ENCODE peak calls at places on chromosomes 16 and 17, in four cellular contexts. One of them, this sample, is unnamed.

GRCh38 chr16:27417047-27417671 is 15.2 kb downstream of the IL21R start:
- DNase-seq in HepG2: no peak
- DNase-seq in H1: no peak
- DNase-seq in GM12878: no peak
- DNase-seq in this sample: no peak

GRCh38 chr16:1787322-1788094 is 4.7 kb downstream of the NUBP2 start:
- DNase-seq in H1: no peak
- DNase-seq in GM12878: no peak
- DNase-seq in HepG2: no peak
- DNase-seq in this sample: no peak

GRCh38 chr17:33520404-33521032 is 227.4 kb upstream of the ASIC2 start:
- DNase-seq in H1: peak; percentile 33
- DNase-seq in GM12878: no peak
- DNase-seq in HepG2: peak; percentile 23
- DNase-seq in this sample: peak; percentile 83

GRCh38 chr16:12392585-12393089 is 411.1 kb downstream of the CPPED1 start:
- DNase-seq in HepG2: no peak
- DNase-seq in H1: no peak
- DNase-seq in GM12878: no peak
- DNase-seq in this sample: no peak

GRCh38 chr17:2337152-2337810 is at the start of gene SGSM2:
- DNase-seq in H1: no peak
- DNase-seq in HepG2: peak; percentile 42
- DNase-seq in GM12878: no peak
- DNase-seq in this sample: peak; percentile 98

GRCh38 chr16:20300312-20301097 is 26.8 kb downstream of the GP2 start:
- DNase-seq in GM12878: peak; percentile 46
- DNase-seq in H1: peak; percentile 47
- DNase-seq in HepG2: peak; percentile 71
- DNase-seq in this sample: peak; percentile 67

GRCh38 chr17:41069031-41069430 is 3.4 kb upstream of the KRTAP2-4 start:
- DNase-seq in H1: no peak
- DNase-seq in HepG2: no peak
- DNase-seq in GM12878: no peak
- DNase-seq in this sample: no peak

GRCh38 chr16:31148281-31148728 is 1.6 kb downstream of the PRSS36 start:
- DNase-seq in H1: no peak
- DNase-seq in HepG2: no peak
- DNase-seq in GM12878: no peak
- DNase-seq in this sample: peak; percentile 38

GRCh38 chr17:30372755-30373154 is 6.0 kb upstream of the CPD start:
- DNase-seq in HepG2: no peak
- DNase-seq in GM12878: no peak
- DNase-seq in H1: no peak
- DNase-seq in this sample: no peak

GRCh38 chr16:46918905-46919792 is 35.0 kb downstream of the GPT2 start:
- DNase-seq in H1: no peak
- DNase-seq in HepG2: peak; percentile 97
- DNase-seq in GM12878: peak; percentile 54
- DNase-seq in this sample: no peak

GRCh38 chr17:14118951-14119350 is 49.6 kb downstream of the COX10 start:
- DNase-seq in GM12878: peak; percentile 15
- DNase-seq in HepG2: no peak
- DNase-seq in H1: no peak
- DNase-seq in this sample: no peak

GRCh38 chr17:50203589-50204345 is 2.3 kb upstream of the COL1A1 start:
- DNase-seq in H1: no peak
- DNase-seq in HepG2: no peak
- DNase-seq in GM12878: no peak
- DNase-seq in this sample: no peak

GRCh38 chr16:55330726-55331647 is 7.0 kb downstream of the IRX6 start:
- DNase-seq in HepG2: no peak
- DNase-seq in GM12878: no peak
- DNase-seq in H1: no peak
- DNase-seq in this sample: no peak

DNA sequence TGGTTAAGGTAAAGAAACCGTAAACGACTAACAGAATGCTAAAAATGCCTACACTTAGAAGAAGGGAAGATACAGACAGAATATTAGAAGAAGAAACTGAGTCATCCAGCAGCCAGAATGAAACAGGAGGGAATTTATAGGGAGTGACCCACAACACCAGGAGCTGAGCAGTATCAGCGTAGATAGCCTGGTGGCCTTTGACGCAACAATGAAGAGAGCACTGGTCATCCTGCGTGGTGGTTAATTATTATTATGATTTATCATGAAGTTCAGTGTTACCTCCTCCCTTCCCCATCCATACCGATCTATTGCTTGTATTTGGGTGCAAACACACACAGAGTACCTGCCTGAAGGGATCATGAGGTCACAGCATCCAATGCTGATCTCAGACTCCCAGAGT is 38.5 kb downstream of the ERCC4 start:
- DNase-seq in HepG2: no peak
- DNase-seq in GM12878: no peak
- DNase-seq in H1: no peak
- DNase-seq in this sample: no peak
- TF ChIP-seq TCF12 in HepG2: no peak
- TF ChIP-seq TCF12 in GM12878: no peak
- TF ChIP-seq TCF12 in H1: no peak
- TF ChIP-seq TCF12 in this sample: no peak

GRCh38 chr17:51217946-51218345 is 41.9 kb downstream of the MBTD1 start:
- DNase-seq in H1: no peak
- DNase-seq in HepG2: no peak
- DNase-seq in GM12878: no peak
- DNase-seq in this sample: no peak
- TF ChIP-seq TCF12 in H1: no peak
- TF ChIP-seq TCF12 in HepG2: no peak
- TF ChIP-seq TCF12 in GM12878: no peak
- TF ChIP-seq TCF12 in this sample: no peak

GRCh38 chr17:38889745-38890409 is 20.0 kb downstream of the LASP1 start:
- DNase-seq in H1: no peak
- DNase-seq in HepG2: no peak
- DNase-seq in GM12878: no peak
- DNase-seq in this sample: no peak
- TF ChIP-seq TCF12 in H1: no peak
- TF ChIP-seq TCF12 in HepG2: no peak
- TF ChIP-seq TCF12 in GM12878: no peak
- TF ChIP-seq TCF12 in this sample: no peak

GRCh38 chr17:39573447-39574298 is 34.0 kb downstream of the NEUROD2 start:
- DNase-seq in GM12878: no peak
- DNase-seq in H1: no peak
- DNase-seq in HepG2: peak; percentile 20
- DNase-seq in this sample: peak; percentile 96
- TF ChIP-seq TCF12 in GM12878: no peak
- TF ChIP-seq TCF12 in H1: no peak
- TF ChIP-seq TCF12 in HepG2: no peak
- TF ChIP-seq TCF12 in this sample: no peak

DNA sequence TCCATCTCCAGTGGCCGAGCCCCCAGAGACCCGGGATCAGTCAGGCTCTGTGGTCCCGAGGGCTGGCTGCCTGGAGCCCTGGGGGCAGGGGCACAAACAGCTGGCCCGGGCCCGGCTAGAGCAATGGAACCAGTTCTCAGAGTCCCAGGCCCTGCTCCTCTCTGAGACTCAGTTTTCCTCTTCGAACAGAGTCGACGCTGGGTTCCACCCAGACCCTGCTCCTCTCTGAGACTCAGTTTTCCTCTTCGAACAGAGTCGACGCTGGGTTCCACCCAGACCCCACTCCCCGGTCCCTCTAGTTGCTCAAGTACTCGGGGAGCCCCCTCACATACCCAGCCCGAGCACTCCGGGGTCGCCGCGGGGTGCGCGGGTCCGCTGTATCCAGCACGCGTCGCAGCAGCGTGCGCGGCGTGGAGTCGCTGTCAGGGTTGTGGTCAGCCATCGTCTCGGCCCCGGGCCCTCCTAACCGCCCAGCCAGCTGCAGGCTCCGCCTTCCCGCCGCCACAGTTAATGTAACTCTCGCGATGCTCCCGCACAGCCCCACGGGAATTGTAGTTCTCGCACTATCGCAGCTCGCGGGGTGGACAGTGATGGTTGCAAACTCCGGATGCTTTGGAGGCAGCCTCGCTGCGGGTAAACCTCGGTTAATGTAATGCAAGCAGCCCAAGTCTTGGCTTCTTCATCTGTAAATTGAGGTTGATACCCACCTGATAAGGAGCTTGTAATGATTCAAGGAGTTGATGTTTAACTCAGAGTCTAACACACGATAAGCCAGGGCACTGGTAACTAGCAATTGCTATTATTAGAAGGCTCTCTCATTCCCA is 8.5 kb upstream of the THAP11 start:
- DNase-seq in GM12878: peak; percentile 83
- DNase-seq in HepG2: peak; percentile 89
- DNase-seq in H1: no peak
- DNase-seq in this sample: peak; percentile 98
- TF ChIP-seq TCF12 in GM12878: peak; percentile 69
- TF ChIP-seq TCF12 in HepG2: no peak
- TF ChIP-seq TCF12 in H1: peak; percentile 13
- TF ChIP-seq TCF12 in this sample: no peak

GRCh38 chr17:64281962-64282752 is 19.1 kb upstream of the TEX2 start:
- DNase-seq in GM12878: peak; percentile 17
- DNase-seq in HepG2: peak; percentile 72
- DNase-seq in H1: no peak
- DNase-seq in this sample: peak; percentile 80
- TF ChIP-seq TCF12 in GM12878: no peak
- TF ChIP-seq TCF12 in HepG2: no peak
- TF ChIP-seq TCF12 in H1: no peak
- TF ChIP-seq TCF12 in this sample: no peak

DNA sequence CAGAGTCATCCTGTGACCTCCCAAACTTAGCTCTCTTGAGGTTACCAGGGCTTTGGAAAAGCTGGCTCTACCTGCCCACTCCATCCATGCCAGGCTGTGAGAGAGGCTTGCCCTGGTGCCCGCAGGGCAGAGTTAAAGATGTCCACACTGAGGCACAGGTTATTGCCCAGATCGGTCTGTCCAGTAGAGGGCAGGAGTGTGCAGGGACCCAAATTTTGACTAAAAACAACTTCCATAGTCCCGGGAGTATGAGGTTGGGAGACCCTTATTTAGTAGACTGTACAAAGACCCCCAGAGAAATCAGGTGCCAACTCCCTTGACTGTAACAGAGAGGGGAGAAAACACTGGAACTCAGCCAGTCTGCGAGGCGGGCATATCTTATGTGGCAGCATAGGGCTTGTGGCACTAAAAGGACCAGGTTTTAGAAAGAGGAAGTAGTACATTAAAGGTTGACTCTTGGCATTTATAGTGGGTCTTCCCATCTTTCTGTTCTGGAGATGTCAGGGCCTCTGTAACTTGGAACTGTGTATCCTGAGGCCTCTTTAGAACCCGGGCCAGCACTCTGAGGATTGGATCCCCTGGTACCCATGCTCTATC is 43.3 kb downstream of the HNF1B start:
- DNase-seq in HepG2: no peak
- DNase-seq in H1: no peak
- DNase-seq in GM12878: peak; percentile 16
- DNase-seq in this sample: peak; percentile 24
- TF ChIP-seq TCF12 in HepG2: no peak
- TF ChIP-seq TCF12 in H1: no peak
- TF ChIP-seq TCF12 in GM12878: no peak
- TF ChIP-seq TCF12 in this sample: no peak

GRCh38 chr17:9274119-9274445 is 252.8 kb downstream of the NTN1 start:
- DNase-seq in HepG2: no peak
- DNase-seq in GM12878: no peak
- DNase-seq in H1: no peak
- DNase-seq in this sample: no peak
- TF ChIP-seq TCF12 in HepG2: no peak
- TF ChIP-seq TCF12 in GM12878: no peak
- TF ChIP-seq TCF12 in H1: no peak
- TF ChIP-seq TCF12 in this sample: no peak

This sample was measured in SK-N-SH.